ENCODE peak calls at places on chromosomes 16 and 17, in seven cellular contexts. One of them, this sample, is unnamed.

GRCh38 chr16:77289331-77289809 is 90.2 kb downstream of the SYCE1L start:
- DNase-seq in A549: peak; percentile 20
- DNase-seq in body of pancreas: no peak
- DNase-seq in H1: no peak
- DNase-seq in transverse colon: no peak
- DNase-seq in uterus: no peak
- DNase-seq in ovary: no peak
- DNase-seq in this sample: no peak

GRCh38 chr17:50114849-50115357 is 15.1 kb downstream of the SAMD14 start:
- DNase-seq in A549: peak; percentile 66
- DNase-seq in body of pancreas: no peak
- DNase-seq in H1: no peak
- DNase-seq in transverse colon: peak; percentile 49
- DNase-seq in uterus: no peak
- DNase-seq in ovary: no peak
- DNase-seq in this sample: no peak

GRCh38 chr16:68091604-68092261 is 6.6 kb downstream of the NFATC3 start:
- DNase-seq in A549: no peak
- DNase-seq in body of pancreas: no peak
- DNase-seq in H1: no peak
- DNase-seq in transverse colon: no peak
- DNase-seq in uterus: no peak
- DNase-seq in ovary: no peak
- DNase-seq in this sample: no peak

GRCh38 chr17:4986403-4986802 is 1.1 kb downstream of the CAMTA2 start:
- DNase-seq in A549: no peak
- DNase-seq in body of pancreas: no peak
- DNase-seq in H1: no peak
- DNase-seq in transverse colon: peak; percentile 37
- DNase-seq in uterus: no peak
- DNase-seq in ovary: no peak
- DNase-seq in this sample: no peak

GRCh38 chr17:13597723-13598347 is 3.9 kb downstream of the HS3ST3A1 start:
- DNase-seq in A549: peak; percentile 41
- DNase-seq in body of pancreas: no peak
- DNase-seq in H1: no peak
- DNase-seq in transverse colon: peak; percentile 14
- DNase-seq in uterus: no peak
- DNase-seq in ovary: no peak
- DNase-seq in this sample: no peak

GRCh38 chr16:19997734-19998133 is 76.0 kb downstream of the GPR139 start:
- DNase-seq in A549: no peak
- DNase-seq in body of pancreas: no peak
- DNase-seq in H1: no peak
- DNase-seq in transverse colon: no peak
- DNase-seq in uterus: no peak
- DNase-seq in ovary: no peak
- DNase-seq in this sample: no peak

GRCh38 chr16:80092686-80093085 is 448.1 kb upstream of the DYNLRB2 start:
- DNase-seq in A549: no peak
- DNase-seq in body of pancreas: no peak
- DNase-seq in H1: no peak
- DNase-seq in transverse colon: no peak
- DNase-seq in uterus: no peak
- DNase-seq in ovary: no peak
- DNase-seq in this sample: no peak

GRCh38 chr17:38911081-38911730 is 14.2 kb upstream of the LASP1NB start:
- DNase-seq in A549: no peak
- DNase-seq in body of pancreas: no peak
- DNase-seq in H1: no peak
- DNase-seq in transverse colon: no peak
- DNase-seq in uterus: peak; percentile 12
- DNase-seq in ovary: peak; percentile 14
- DNase-seq in this sample: peak; percentile 57

GRCh38 chr17:35079547-35079946 is 16.0 kb upstream of the RFFL start:
- DNase-seq in A549: no peak
- DNase-seq in body of pancreas: no peak
- DNase-seq in H1: no peak
- DNase-seq in transverse colon: no peak
- DNase-seq in uterus: no peak
- DNase-seq in ovary: no peak
- DNase-seq in this sample: no peak

GRCh38 chr17:63984206-63984605 is 11.5 kb upstream of the SCN4A start:
- DNase-seq in A549: no peak
- DNase-seq in body of pancreas: no peak
- DNase-seq in H1: no peak
- DNase-seq in transverse colon: no peak
- DNase-seq in uterus: no peak
- DNase-seq in ovary: no peak
- DNase-seq in this sample: no peak

GRCh38 chr16:27449434-27450188 is 47.6 kb downstream of the IL21R start:
- DNase-seq in A549: no peak
- DNase-seq in body of pancreas: no peak
- DNase-seq in H1: no peak
- DNase-seq in transverse colon: peak; percentile 59
- DNase-seq in uterus: no peak
- DNase-seq in ovary: no peak
- DNase-seq in this sample: no peak

GRCh38 chr16:86508947-86509758 is 1.2 kb upstream of the FOXF1 start:
- DNase-seq in A549: no peak
- DNase-seq in body of pancreas: no peak
- DNase-seq in H1: no peak
- DNase-seq in transverse colon: peak; percentile 46
- DNase-seq in uterus: peak; percentile 33
- DNase-seq in ovary: no peak
- DNase-seq in this sample: no peak
- H3K4me3 ChIP-seq in A549: peak overlapping the region; percentile 46
- H3K4me3 ChIP-seq in body of pancreas: peak overlapping the region; percentile 32
- H3K4me3 ChIP-seq in H1: peak overlapping the region; percentile 34
- H3K4me3 ChIP-seq in transverse colon: peak overlapping the region; percentile 50
- H3K4me3 ChIP-seq in uterus: peak overlapping the region; percentile 50
- H3K4me3 ChIP-seq in ovary: peak overlapping the region; percentile 59
- H3K4me3 ChIP-seq in this sample: peak overlapping the region; percentile 26

GRCh38 chr16:66308096-66308495 is 58.4 kb upstream of the CDH5 start:
- DNase-seq in A549: no peak
- DNase-seq in body of pancreas: no peak
- DNase-seq in H1: no peak
- DNase-seq in transverse colon: no peak
- DNase-seq in uterus: no peak
- DNase-seq in ovary: no peak
- DNase-seq in this sample: no peak

GRCh38 chr16:66309409-66309808 is 57.1 kb upstream of the CDH5 start:
- DNase-seq in A549: no peak
- DNase-seq in body of pancreas: no peak
- DNase-seq in H1: no peak
- DNase-seq in transverse colon: no peak
- DNase-seq in uterus: no peak
- DNase-seq in ovary: no peak
- DNase-seq in this sample: no peak

GRCh38 chr16:66306366-66307150 is 59.9 kb upstream of the CDH5 start:
- DNase-seq in A549: no peak
- DNase-seq in body of pancreas: no peak
- DNase-seq in H1: no peak
- DNase-seq in transverse colon: no peak
- DNase-seq in uterus: no peak
- DNase-seq in ovary: no peak
- DNase-seq in this sample: peak; percentile 52

GRCh38 chr16:66304151-66304550 is 62.3 kb upstream of the CDH5 start:
- DNase-seq in A549: no peak
- DNase-seq in body of pancreas: no peak
- DNase-seq in H1: no peak
- DNase-seq in transverse colon: no peak
- DNase-seq in uterus: no peak
- DNase-seq in ovary: no peak
- DNase-seq in this sample: no peak

GRCh38 chr16:66304961-66305360 is 61.5 kb upstream of the CDH5 start:
- DNase-seq in A549: no peak
- DNase-seq in body of pancreas: no peak
- DNase-seq in H1: no peak
- DNase-seq in transverse colon: no peak
- DNase-seq in uterus: no peak
- DNase-seq in ovary: no peak
- DNase-seq in this sample: peak; percentile 71
- TF ChIP-seq CTCF in A549: no peak
- TF ChIP-seq CTCF in body of pancreas: no peak
- TF ChIP-seq CTCF in H1: no peak
- TF ChIP-seq CTCF in transverse colon: no peak
- TF ChIP-seq CTCF in uterus: no peak
- TF ChIP-seq CTCF in ovary: no peak
- TF ChIP-seq CTCF in this sample: no peak

GRCh38 chr17:55567240-55568216 is 56.3 kb upstream of the SMIM36 start:
- DNase-seq in A549: no peak
- DNase-seq in body of pancreas: peak; percentile 39
- DNase-seq in H1: no peak
- DNase-seq in transverse colon: no peak
- DNase-seq in uterus: peak; percentile 81
- DNase-seq in ovary: peak; percentile 91
- DNase-seq in this sample: peak; percentile 86
- TF ChIP-seq POLR2A in A549: no peak
- TF ChIP-seq POLR2A in body of pancreas: no peak
- TF ChIP-seq POLR2A in H1: no peak
- TF ChIP-seq POLR2A in transverse colon: no peak
- TF ChIP-seq POLR2A in uterus: no peak
- TF ChIP-seq POLR2A in ovary: no peak
- TF ChIP-seq POLR2A in this sample: no peak

GRCh38 chr16:48382131-48382530 is 3.1 kb downstream of the SIAH1 start:
- DNase-seq in A549: no peak
- DNase-seq in body of pancreas: no peak
- DNase-seq in H1: no peak
- DNase-seq in transverse colon: no peak
- DNase-seq in uterus: no peak
- DNase-seq in ovary: peak; percentile 1
- DNase-seq in this sample: no peak
- H3K4me3 ChIP-seq in A549: no peak overlapping the region
- H3K4me3 ChIP-seq in body of pancreas: no peak overlapping the region
- H3K4me3 ChIP-seq in H1: no peak overlapping the region
- H3K4me3 ChIP-seq in transverse colon: no peak overlapping the region
- H3K4me3 ChIP-seq in uterus: no peak overlapping the region
- H3K4me3 ChIP-seq in ovary: no peak overlapping the region
- H3K4me3 ChIP-seq in this sample: no peak overlapping the region

GRCh38 chr17:81385320-81386111 is 9.7 kb upstream of the BAHCC1 start:
- DNase-seq in A549: no peak
- DNase-seq in body of pancreas: no peak
- DNase-seq in H1: no peak
- DNase-seq in transverse colon: peak; percentile 30
- DNase-seq in uterus: peak; percentile 72
- DNase-seq in ovary: peak; percentile 38
- DNase-seq in this sample: no peak

GRCh38 chr17:81387235-81388060 is 7.8 kb upstream of the BAHCC1 start:
- DNase-seq in A549: peak; percentile 61
- DNase-seq in body of pancreas: peak; percentile 63
- DNase-seq in H1: no peak
- DNase-seq in transverse colon: peak; percentile 76
- DNase-seq in uterus: peak; percentile 82
- DNase-seq in ovary: peak; percentile 72
- DNase-seq in this sample: no peak

GRCh38 chr17:81388091-81388611 is 7.1 kb upstream of the BAHCC1 start:
- DNase-seq in A549: no peak
- DNase-seq in body of pancreas: no peak
- DNase-seq in H1: no peak
- DNase-seq in transverse colon: no peak
- DNase-seq in uterus: no peak
- DNase-seq in ovary: peak; percentile 39
- DNase-seq in this sample: no peak

GRCh38 chr17:81386141-81386645 is 9.1 kb upstream of the BAHCC1 start:
- DNase-seq in A549: no peak
- DNase-seq in body of pancreas: peak; percentile 58
- DNase-seq in H1: no peak
- DNase-seq in transverse colon: peak; percentile 34
- DNase-seq in uterus: peak; percentile 49
- DNase-seq in ovary: no peak
- DNase-seq in this sample: no peak

DNA sequence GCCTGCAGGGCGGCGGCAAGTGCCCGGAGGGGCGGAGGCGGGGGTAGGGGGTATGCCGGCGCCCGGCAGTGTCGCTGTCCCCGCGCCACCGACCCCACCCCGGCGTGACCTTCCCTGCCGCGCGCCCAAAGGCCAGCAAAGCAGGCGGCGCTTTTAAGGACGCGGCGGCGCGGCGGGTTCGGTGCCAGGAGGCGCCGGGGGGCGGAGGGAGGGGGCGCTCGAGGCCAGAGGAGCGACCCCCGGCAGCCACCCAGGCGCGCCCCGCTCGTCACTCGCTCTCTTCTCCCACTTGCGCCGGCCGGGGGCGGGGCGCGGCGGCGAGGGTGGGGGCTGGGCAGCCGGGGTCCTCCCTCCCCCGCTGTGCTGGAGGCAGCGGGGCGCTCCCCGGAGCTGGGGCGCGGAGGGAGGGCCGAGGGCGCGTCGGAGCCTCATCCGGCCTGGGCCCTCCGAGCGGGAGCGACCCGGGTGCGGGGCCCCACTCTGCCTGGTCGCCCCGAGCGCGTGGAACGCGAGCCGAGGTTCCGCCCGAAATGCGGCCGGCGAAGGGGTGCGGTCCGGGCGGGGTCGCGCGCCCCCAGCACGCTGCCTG is 8.5 kb upstream of the BAHCC1 start:
- DNase-seq in A549: no peak
- DNase-seq in body of pancreas: no peak
- DNase-seq in H1: no peak
- DNase-seq in transverse colon: peak; percentile 47
- DNase-seq in uterus: peak; percentile 62
- DNase-seq in ovary: peak; percentile 70
- DNase-seq in this sample: no peak
- TF ChIP-seq CTCF in A549: no peak
- TF ChIP-seq CTCF in body of pancreas: peak; percentile 6
- TF ChIP-seq CTCF in H1: no peak
- TF ChIP-seq CTCF in transverse colon: no peak
- TF ChIP-seq CTCF in uterus: peak; percentile 5
- TF ChIP-seq CTCF in ovary: no peak
- TF ChIP-seq CTCF in this sample: no peak

GRCh38 chr16:2473999-2474876 is 689 bp upstream of the TBC1D24 start:
- DNase-seq in A549: peak; percentile 72
- DNase-seq in body of pancreas: peak; percentile 68
- DNase-seq in H1: no peak
- DNase-seq in transverse colon: peak; percentile 62
- DNase-seq in uterus: no peak
- DNase-seq in ovary: peak; percentile 40
- DNase-seq in this sample: no peak
- TF ChIP-seq POLR2A in A549: peak; percentile 46
- TF ChIP-seq POLR2A in body of pancreas: no peak
- TF ChIP-seq POLR2A in H1: no peak
- TF ChIP-seq POLR2A in transverse colon: no peak
- TF ChIP-seq POLR2A in uterus: peak; percentile 12
- TF ChIP-seq POLR2A in ovary: no peak
- TF ChIP-seq POLR2A in this sample: no peak

DNA sequence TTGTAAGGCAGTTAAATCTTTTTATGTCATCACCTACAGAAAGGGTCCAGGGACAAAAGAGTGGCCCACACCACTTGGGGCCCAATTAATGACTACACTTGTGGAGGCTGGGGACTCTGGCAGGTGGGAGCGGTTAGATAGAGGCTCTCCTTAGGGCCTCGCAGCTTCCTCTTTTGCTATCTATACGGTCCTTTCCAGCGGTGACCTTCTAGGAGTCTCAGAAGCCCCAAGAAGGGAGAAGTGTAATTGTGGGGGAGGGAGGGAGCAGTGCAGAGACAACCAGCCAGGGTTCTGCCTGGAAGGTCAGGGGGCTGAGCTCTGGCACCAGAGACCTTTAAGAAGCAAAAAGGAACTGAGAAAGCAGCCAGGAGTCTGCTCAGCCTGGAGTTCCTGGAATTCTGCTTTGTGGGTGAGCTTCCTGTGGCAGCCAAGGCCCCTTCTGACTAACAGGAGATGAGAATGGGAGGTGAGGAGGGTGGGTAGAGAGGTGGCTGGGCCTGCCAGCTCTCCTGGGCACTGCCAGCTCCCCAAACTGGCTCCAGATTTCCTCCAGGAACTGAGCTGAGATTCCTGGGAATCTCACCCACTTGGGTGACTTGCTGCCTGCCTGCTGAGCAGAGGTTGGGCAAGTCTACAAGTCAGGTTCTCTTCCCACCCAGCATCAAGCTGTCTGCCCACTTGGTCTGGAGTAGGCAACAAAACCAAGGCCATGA is 16.3 kb upstream of the MAP3K14 start:
- DNase-seq in A549: no peak
- DNase-seq in body of pancreas: no peak
- DNase-seq in H1: no peak
- DNase-seq in transverse colon: peak; percentile 9
- DNase-seq in uterus: peak; percentile 11
- DNase-seq in ovary: peak; percentile 9
- DNase-seq in this sample: peak; percentile 71
- H3K4me3 ChIP-seq in A549: no peak overlapping the region
- H3K4me3 ChIP-seq in body of pancreas: no peak overlapping the region
- H3K4me3 ChIP-seq in H1: no peak overlapping the region
- H3K4me3 ChIP-seq in transverse colon: no peak overlapping the region
- H3K4me3 ChIP-seq in uterus: no peak overlapping the region
- H3K4me3 ChIP-seq in ovary: no peak overlapping the region
- H3K4me3 ChIP-seq in this sample: no peak overlapping the region

This sample was measured in lower leg skin.